ENCODE peak calls at places on chromosomes 5 and 9, in six cellular contexts. F is NCI-H460; P is activated CD4-positive, alpha-beta memory T cell treated with anti-CD3 and anti-CD28 coated beads, Interleukin-2, amount 10 ng/mL, durations not matched to agents 7 days and 5 days; W is CD8-positive, alpha-beta T cell; H is Caki2; L is GM12865. Y is an unnamed sample.

GRCh38 chr9:34555002-34555348 is 32.2 kb upstream of the ENHO start:
- DNase-seq in L (no peak), H (no peak), P (no peak), W (no peak), F (no peak), Y (no peak)

GRCh38 chr9:136587944-136588662 is 42.3 kb upstream of the NOTCH1 start:
- DNase-seq in W (peak), L (no peak), H (no peak), P (no peak), F (no peak), Y (no peak)

GRCh38 chr9:122087406-122088200 is 5.5 kb downstream of the TTLL11 start:
- DNase-seq in L (no peak), P (no peak), W (no peak), H (no peak), F (no peak), Y (no peak)

GRCh38 chr9:88052446-88052845 is 78.1 kb upstream of the CDK20 start:
- DNase-seq in H (no peak), P (no peak), F (no peak), L (no peak), W (no peak), Y (no peak)

GRCh38 chr5:116600876-116601275 is 26.3 kb upstream of the SEMA6A start:
- DNase-seq in H (peak), L (no peak), W (no peak), P (no peak), F (no peak), Y (no peak)

GRCh38 chr5:133596049-133596448 is 16.3 kb downstream of the FSTL4 start:
- DNase-seq in L (no peak), F (no peak), H (no peak), W (no peak), P (no peak), Y (no peak)

GRCh38 chr9:116475201-116475600 is 211.9 kb upstream of the TRIM32 start:
- DNase-seq in L (no peak), P (no peak), H (no peak), F (no peak), W (no peak), Y (no peak)

GRCh38 chr5:71651554-71651953 is 64.4 kb downstream of the MCCC2 start:
- DNase-seq in F (no peak), H (no peak), L (no peak), W (no peak), P (no peak), Y (no peak)

GRCh38 chr5:127838661-127839060 is 135.5 kb downstream of the CCDC192 start:
- DNase-seq in P (no peak), H (no peak), F (no peak), L (peak), W (no peak), Y (no peak)

GRCh38 chr5:175461370-175461769 is 17.0 kb upstream of the SFXN1 start:
- DNase-seq in W (no peak), H (no peak), F (no peak), P (no peak), L (no peak), Y (no peak)

GRCh38 chr5:31819926-31820516 is 181.1 kb downstream of the PDZD2 start:
- DNase-seq in P (no peak), H (no peak), L (no peak), F (no peak), W (no peak), Y (no peak)

GRCh38 chr9:79028101-79028500 is 543.7 kb upstream of the TLE4 start:
- DNase-seq in L (no peak), W (no peak), H (peak), P (no peak), F (no peak), Y (no peak)

GRCh38 chr5:14168139-14168792 is 25.1 kb downstream of the TRIO start:
- DNase-seq in F (no peak), W (no peak), H (peak), P (no peak), L (peak), Y (no peak)

GRCh38 chr5:181052928-181053759 is 13.1 kb downstream of the BTNL9 start:
- DNase-seq in W (no peak), F (no peak), P (no peak), L (peak), H (no peak), Y (peak)

GRCh38 chr5:1783214-1783551 is 16.5 kb downstream of the MRPL36 start:
- DNase-seq in H (peak), F (no peak), P (no peak), L (peak), W (no peak), Y (peak)

GRCh38 chr9:18990494-18990893 is 42.5 kb downstream of the SAXO1 start:
- DNase-seq in W (no peak), L (no peak), F (no peak), H (no peak), P (no peak), Y (no peak)

GRCh38 chr5:198941-199820 is 7.9 kb downstream of the LRRC14B start:
- DNase-seq in L (no peak), H (no peak), W (no peak), P (no peak), F (no peak), Y (no peak)

GRCh38 chr5:68875351-68875750 is 218.5 kb upstream of the SLC30A5 start:
- DNase-seq in P (no peak), L (no peak), H (no peak), F (no peak), W (peak), Y (no peak)

GRCh38 chr9:4497395-4497794 is 7.1 kb downstream of the SLC1A1 start:
- DNase-seq in L (no peak), P (no peak), W (no peak), H (no peak), F (no peak), Y (no peak)

GRCh38 chr9:70110194-70111041 is 66.8 kb downstream of the MAMDC2 start:
- DNase-seq in L (peak), H (no peak), P (no peak), F (no peak), W (no peak), Y (no peak)

GRCh38 chr5:180253036-180253824 is 38.7 kb downstream of the MAPK9 start:
- DNase-seq in W (no peak), P (no peak), H (peak), L (no peak), F (no peak), Y (no peak)

Y was measured in LoVo.